ENCODE peak calls at places on chromosomes 1 and 21, in eight cellular contexts. U is progenitor cell of endocrine pancreas; F is NT2/D1; G is C1 segment of cervical spinal cord; A is left ventricle myocardium inferior; S is heart left ventricle; Y is stimulated activated CD4-positive, alpha-beta T cell treated with anti-CD3 and anti-CD28 coated beads, Interleukin-4, amount 100 ng/mL, for 48 hours; J is ELF-1. Z is an unnamed sample.

GRCh38 chr1:2610036-2610720 is 22.6 kb downstream of the MMEL1 start:
- DNase-seq in U (peak), F (no peak), G (no peak), A (no peak), S (peak), Y (no peak), J (no peak), Z (no peak)

GRCh38 chr21:14616303-14617039 is 70.4 kb upstream of the SAMSN1 start:
- DNase-seq in U (no peak), F (peak), G (no peak), A (no peak), S (no peak), Y (no peak), J (no peak), Z (no peak)

GRCh38 chr1:14787604-14788003 is 189.1 kb downstream of the KAZN start:
- DNase-seq in U (peak), F (no peak), G (no peak), A (no peak), S (no peak), Y (no peak), J (peak), Z (no peak)

GRCh38 chr1:149845416-149845815 is 54.0 kb upstream of the BOLA1 start:
- DNase-seq in U (no peak), F (peak), G (no peak), A (no peak), S (no peak), Y (no peak), J (peak), Z (peak)

GRCh38 chr1:225631041-225631663 is 21.8 kb downstream of the ENAH start:
- DNase-seq in U (no peak), F (no peak), G (no peak), A (no peak), S (no peak), Y (no peak), J (no peak), Z (peak)

GRCh38 chr1:162822391-162823200 is 32.1 kb downstream of the HSD17B7 start:
- DNase-seq in U (peak), F (peak), G (no peak), A (no peak), S (peak), Y (no peak), J (peak), Z (peak)

GRCh38 chr1:85200870-85201339 is at the start of gene SYDE2:
- DNase-seq in U (peak), F (peak), G (peak), A (peak), S (peak), Y (peak), J (peak), Z (peak)

GRCh38 chr1:226882631-226883409 is 12.4 kb downstream of the PSEN2 start:
- DNase-seq in U (no peak), F (no peak), G (no peak), A (no peak), S (no peak), Y (no peak), J (no peak), Z (peak)

GRCh38 chr1:204194080-204194479 is 2.2 kb downstream of the KISS1 start:
- DNase-seq in U (no peak), F (no peak), G (no peak), A (no peak), S (no peak), Y (no peak), J (no peak), Z (no peak)

GRCh38 chr1:217713223-217713622 is 82.1 kb downstream of the SPATA17 start:
- DNase-seq in U (no peak), F (no peak), G (no peak), A (no peak), S (no peak), Y (no peak), J (no peak), Z (no peak)

GRCh38 chr1:170836146-170836545 is 99.2 kb upstream of the MROH9 start:
- DNase-seq in U (no peak), F (no peak), G (no peak), A (no peak), S (no peak), Y (no peak), J (no peak), Z (no peak)

GRCh38 chr1:8017495-8018310 is 8.4 kb downstream of the ERRFI1 start:
- DNase-seq in U (no peak), F (no peak), G (no peak), A (no peak), S (no peak), Y (no peak), J (peak), Z (peak)

GRCh38 chr1:203096566-203096965 is 10.8 kb upstream of the MYOG start:
- DNase-seq in U (no peak), F (no peak), G (no peak), A (no peak), S (no peak), Y (no peak), J (no peak), Z (no peak)

GRCh38 chr1:47708658-47709301 is 270.9 kb downstream of the FOXD2 start:
- DNase-seq in U (peak), F (no peak), G (no peak), A (no peak), S (no peak), Y (no peak), J (peak), Z (peak)

GRCh38 chr21:26939532-26940181 is 27.2 kb downstream of the ADAMTS5 start:
- DNase-seq in U (no peak), F (no peak), G (no peak), A (peak), S (peak), Y (no peak), J (no peak), Z (no peak)

GRCh38 chr21:16572032-16572431 is 842.2 kb downstream of the USP25 start:
- DNase-seq in U (no peak), F (no peak), G (no peak), A (no peak), S (no peak), Y (no peak), J (no peak), Z (no peak)

GRCh38 chr1:202516434-202516877 is 168.0 kb downstream of the PPP1R12B start:
- DNase-seq in U (no peak), F (no peak), G (no peak), A (no peak), S (no peak), Y (no peak), J (no peak), Z (no peak)

GRCh38 chr1:56921486-56921885 is 44.3 kb downstream of the C8B start:
- DNase-seq in U (no peak), F (no peak), G (no peak), A (no peak), S (no peak), Y (no peak), J (no peak), Z (no peak)

GRCh38 chr1:39230261-39231190 is 26.0 kb downstream of the MACF1 start:
- DNase-seq in U (no peak), F (peak), G (no peak), A (no peak), S (no peak), Y (no peak), J (peak), Z (peak)

GRCh38 chr1:115676498-115677171 is 34.9 kb downstream of the VANGL1 start:
- DNase-seq in U (no peak), F (no peak), G (no peak), A (no peak), S (no peak), Y (no peak), J (no peak), Z (no peak)

GRCh38 chr1:246647513-246647912 is 76.7 kb upstream of the SCCPDH start:
- DNase-seq in U (no peak), F (no peak), G (no peak), A (no peak), S (no peak), Y (no peak), J (no peak), Z (no peak)

GRCh38 chr1:195763907-195764183 is 844.4 kb downstream of the KCNT2 start:
- DNase-seq in U (no peak), F (no peak), G (no peak), A (no peak), S (no peak), Y (no peak), J (peak), Z (no peak)

GRCh38 chr1:63407002-63407401 is 39.6 kb downstream of the ALG6 start:
- DNase-seq in U (no peak), F (no peak), G (no peak), A (no peak), S (no peak), Y (no peak), J (no peak), Z (no peak)

Z was measured in cardiac muscle cell.